ENCODE peak calls at places on chromosomes 2 and 18, in eight cellular contexts. A is activated CD8-positive, alpha-beta T cell treated with anti-CD3 and anti-CD28 coated beads for 36 hours; D is M059J; Q is naive thymus-derived CD4-positive, alpha-beta T cell; Y is iPS-NIHi11; M is progenitor cell of endocrine pancreas; P is cardiac muscle cell; K is left lung. F is an unnamed sample.

GRCh38 chr2:73091164-73091563 is 19.7 kb upstream of the SFXN5 start:
- DNase-seq in A (no peak), D (peak), Q (no peak), Y (no peak), M (no peak), P (no peak), K (no peak), F (no peak)

GRCh38 chr2:173652311-173652710 is 297.6 kb downstream of the CDCA7 start:
- DNase-seq in A (no peak), D (peak), Q (no peak), Y (no peak), M (no peak), P (no peak), K (no peak), F (no peak)

GRCh38 chr2:17506736-17507616 is 11.3 kb downstream of the RAD51AP2 start:
- DNase-seq in A (no peak), D (peak), Q (no peak), Y (no peak), M (no peak), P (no peak), K (no peak), F (no peak)

GRCh38 chr18:50656841-50657470 is 97.1 kb downstream of the MAPK4 start:
- DNase-seq in A (no peak), D (peak), Q (no peak), Y (no peak), M (no peak), P (no peak), K (no peak), F (no peak)

GRCh38 chr2:233408366-233409285 is 54.3 kb downstream of the DGKD start:
- DNase-seq in A (no peak), D (no peak), Q (no peak), Y (no peak), M (no peak), P (no peak), K (no peak), F (no peak)

GRCh38 chr2:20468549-20469500 is 22.0 kb downstream of the RHOB start:
- DNase-seq in A (no peak), D (no peak), Q (no peak), Y (no peak), M (no peak), P (no peak), K (no peak), F (no peak)

GRCh38 chr18:59075923-59076322 is 63.8 kb upstream of the SEC11C start:
- DNase-seq in A (no peak), D (no peak), Q (no peak), Y (no peak), M (no peak), P (no peak), K (no peak), F (no peak)

GRCh38 chr2:132420776-132421175 is 4.2 kb downstream of the GPR39 start:
- DNase-seq in A (no peak), D (peak), Q (no peak), Y (no peak), M (no peak), P (no peak), K (no peak), F (no peak)

GRCh38 chr2:101295895-101296294 is 12.6 kb downstream of the RNF149 start:
- DNase-seq in A (no peak), D (no peak), Q (no peak), Y (no peak), M (no peak), P (no peak), K (no peak), F (no peak)

GRCh38 chr2:238638100-238638981 is 209.5 kb upstream of the TWIST2 start:
- DNase-seq in A (no peak), D (no peak), Q (no peak), Y (no peak), M (no peak), P (no peak), K (no peak), F (no peak)

GRCh38 chr2:166550923-166551322 is 56.9 kb upstream of the SCN7A start:
- DNase-seq in A (no peak), D (no peak), Q (no peak), Y (no peak), M (no peak), P (no peak), K (no peak), F (no peak)

GRCh38 chr2:10447300-10448207 is 573 bp downstream of the ODC1 start:
- DNase-seq in A (peak), D (peak), Q (no peak), Y (peak), M (peak), P (peak), K (no peak), F (peak)

GRCh38 chr18:14970027-14970426 is 222.1 kb downstream of the ANKRD30B start:
- DNase-seq in A (no peak), D (peak), Q (no peak), Y (no peak), M (no peak), P (no peak), K (no peak), F (no peak)

GRCh38 chr18:6434987-6435709 is 20.4 kb upstream of the L3MBTL4 start:
- DNase-seq in A (no peak), D (no peak), Q (no peak), Y (no peak), M (no peak), P (no peak), K (no peak), F (no peak)

GRCh38 chr18:67515987-67516431 is 511 bp downstream of the DSEL start:
- DNase-seq in A (peak), D (peak), Q (peak), Y (peak), M (peak), P (peak), K (peak), F (peak)

GRCh38 chr18:40355701-40356100 is 1599.3 kb upstream of the PIK3C3 start:
- DNase-seq in A (no peak), D (peak), Q (no peak), Y (no peak), M (no peak), P (no peak), K (no peak), F (no peak)

GRCh38 chr2:64750001-64750816 is 96.5 kb upstream of the SERTAD2 start:
- DNase-seq in A (peak), D (peak), Q (peak), Y (peak), M (peak), P (peak), K (peak), F (peak)

GRCh38 chr2:185219981-185220380 is 518.6 kb upstream of the FSIP2 start:
- DNase-seq in A (no peak), D (peak), Q (no peak), Y (no peak), M (no peak), P (no peak), K (no peak), F (no peak)

GRCh38 chr2:108565778-108566375 is 31.6 kb downstream of the LIMS1 start:
- DNase-seq in A (peak), D (no peak), Q (no peak), Y (no peak), M (no peak), P (no peak), K (no peak), F (no peak)

GRCh38 chr2:85540131-85540587 is 1.2 kb downstream of the MAT2A start:
- DNase-seq in A (no peak), D (no peak), Q (no peak), Y (no peak), M (no peak), P (no peak), K (no peak), F (peak)

F was measured in T47D.